ENCODE peak calls at places on chromosomes 4 and X, in four cellular contexts. F is NCI-H774; S is activated naive CD4-positive, alpha-beta T cell treated with anti-CD3 and anti-CD28 coated beads for 36 hours; X is NCI-H2081. I is an unnamed sample.

GRCh38 chr4:156767911-156768415 is 203.6 kb downstream of the PDGFC start:
- DNase-seq in F (no peak), S (no peak), X (no peak), I (no peak)

GRCh38 chr4:125049711-125050110 is 265.0 kb upstream of the FAT4 start:
- DNase-seq in F (peak), S (no peak), X (no peak), I (no peak)

GRCh38 chr4:147942729-147943128 is 210.8 kb downstream of the ARHGAP10 start:
- DNase-seq in F (no peak), S (no peak), X (no peak), I (no peak)

GRCh38 chrX:69222103-69223090 is 57.1 kb upstream of the PJA1 start:
- DNase-seq in F (no peak), S (peak), X (peak), I (peak)

GRCh38 chrX:132071260-132071659 is 48.2 kb downstream of the STK26 start:
- DNase-seq in F (no peak), S (no peak), X (peak), I (no peak)

GRCh38 chr4:30720656-30721352 is 635 bp downstream of the PCDH7 start:
- DNase-seq in F (no peak), S (no peak), X (peak), I (no peak)

GRCh38 chr4:83248486-83248885 is 36.1 kb downstream of the COQ2 start:
- DNase-seq in F (no peak), S (no peak), X (no peak), I (no peak)

GRCh38 chr4:96483308-96484030 is 643.6 kb downstream of the PDHA2 start:
- DNase-seq in F (no peak), S (no peak), X (no peak), I (no peak)

GRCh38 chr4:142567620-142568451 is 278.3 kb downstream of the INPP4B start:
- DNase-seq in F (no peak), S (peak), X (no peak), I (no peak)

GRCh38 chrX:80246273-80246672 is 174.0 kb upstream of the TENT5D start:
- DNase-seq in F (no peak), S (no peak), X (no peak), I (no peak)

GRCh38 chr4:190020790-190021717 is 6.0 kb downstream of the FRG2 start:
- DNase-seq in F (no peak), S (peak), X (no peak), I (no peak)

GRCh38 chrX:152913915-152914314 is 16.0 kb downstream of the ZNF185 start:
- DNase-seq in F (no peak), S (no peak), X (no peak), I (no peak)

GRCh38 chrX:139869796-139870195 is 63.1 kb downstream of the ATP11C start:
- DNase-seq in F (no peak), S (no peak), X (no peak), I (no peak)

GRCh38 chrX:3576886-3577516 is 136.4 kb downstream of the PRKX start:
- DNase-seq in F (no peak), S (no peak), X (no peak), I (no peak)

GRCh38 chrX:40439625-40440532 is 140.9 kb upstream of the ATP6AP2 start:
- DNase-seq in F (no peak), S (no peak), X (no peak), I (no peak)

GRCh38 chrX:15405846-15406245 is 21.6 kb upstream of the VEGFD start:
- DNase-seq in F (no peak), S (no peak), X (no peak), I (no peak)

GRCh38 chr4:54719378-54719777 is 61.6 kb downstream of the KIT start:
- DNase-seq in F (no peak), S (no peak), X (no peak), I (no peak)

GRCh38 chr4:32560306-32560705 is 1840.1 kb downstream of the PCDH7 start:
- DNase-seq in F (no peak), S (no peak), X (peak), I (no peak)

GRCh38 chr4:77375866-77376607 is 219.0 kb downstream of the CCNG2 start:
- DNase-seq in F (no peak), S (no peak), X (no peak), I (no peak)

GRCh38 chrX:37314526-37314925 is 34.6 kb upstream of the PRRG1 start:
- DNase-seq in F (no peak), S (no peak), X (no peak), I (no peak)

GRCh38 chr4:108053281-108053701 is 63.6 kb downstream of the HADH start:
- DNase-seq in F (no peak), S (no peak), X (no peak), I (no peak)

GRCh38 chrX:47878198-47878597 is 41.5 kb downstream of the ZNF81 start:
- DNase-seq in F (no peak), S (no peak), X (no peak), I (no peak)

GRCh38 chr4:74969507-74970474 is 36.9 kb downstream of the PARM1 start:
- DNase-seq in F (no peak), S (no peak), X (no peak), I (no peak)

GRCh38 chr4:108030332-108030731 is 40.6 kb downstream of the HADH start:
- DNase-seq in F (no peak), S (peak), X (peak), I (peak)

GRCh38 chr4:4884611-4885010 is 25.1 kb downstream of the MSX1 start:
- DNase-seq in F (no peak), S (no peak), X (no peak), I (no peak)

GRCh38 chrX:18793601-18794089 is 86.2 kb downstream of the PPEF1 start:
- DNase-seq in F (no peak), S (no peak), X (no peak), I (peak)

GRCh38 chr4:89992744-89993143 is 98.1 kb downstream of the MMRN1 start:
- DNase-seq in F (no peak), S (no peak), X (no peak), I (no peak)

GRCh38 chr4:148065069-148065468 is 333.2 kb downstream of the ARHGAP10 start:
- DNase-seq in F (no peak), S (no peak), X (no peak), I (no peak)

GRCh38 chr4:109701566-109702399 is 1.5 kb downstream of the CASP6 start:
- DNase-seq in F (no peak), S (no peak), X (peak), I (no peak)

GRCh38 chrX:153474718-153475117 is 4.3 kb upstream of the HAUS7 start:
- DNase-seq in F (peak), S (peak), X (no peak), I (no peak)

GRCh38 chr4:956531-957230 is 16.7 kb downstream of the DGKQ start:
- DNase-seq in F (no peak), S (no peak), X (no peak), I (no peak)

GRCh38 chr4:19054916-19055315 is 1033.4 kb upstream of the LCORL start:
- DNase-seq in F (no peak), S (no peak), X (no peak), I (no peak)

GRCh38 chrX:47204970-47205369 is 11.3 kb downstream of the UBA1 start:
- DNase-seq in F (no peak), S (peak), X (no peak), I (no peak)

GRCh38 chr4:3283483-3283882 is 9.3 kb upstream of the RGS12 start:
- DNase-seq in F (no peak), S (no peak), X (no peak), I (no peak)

GRCh38 chr4:40749717-40750460 is at the start of gene NSUN7:
- DNase-seq in F (peak), S (peak), X (peak), I (peak)

GRCh38 chr4:77861500-77861899 is 1.1 kb upstream of the MRPL1 start:
- DNase-seq in F (no peak), S (peak), X (no peak), I (no peak)